ENCODE peak calls at places on chromosomes 2 and 18, in nine cellular contexts. B is breast epithelium, P is A549, V is heart left ventricle, G is ovary, A is HCT116, D is right lobe of liver, Z is H1, E is erythroblast. Y is an unnamed sample.

GRCh38 chr2:109382946-109383345 is 230.8 kb downstream of the SEPTIN10 start:
- DNase-seq in B (peak), P (no peak), V (peak), G (peak), A (no peak), D (no peak), Z (no peak), E (no peak), Y (peak)

GRCh38 chr2:163641986-163642385 is 93.8 kb downstream of the FIGN start:
- DNase-seq in B (no peak), P (no peak), V (no peak), G (no peak), A (no peak), D (no peak), Z (no peak), E (no peak), Y (no peak)

GRCh38 chr2:173588931-173589369 is 234.3 kb downstream of the CDCA7 start:
- DNase-seq in B (no peak), P (peak), V (no peak), G (no peak), A (no peak), D (no peak), Z (no peak), E (no peak), Y (no peak)

GRCh38 chr2:120246546-120247300 is 5.9 kb upstream of the RALB start:
- DNase-seq in B (no peak), P (no peak), V (no peak), G (no peak), A (no peak), D (peak), Z (no peak), E (no peak), Y (no peak)

GRCh38 chr2:172465417-172466334 is 38.3 kb downstream of the ITGA6 start:
- DNase-seq in B (peak), P (peak), V (peak), G (peak), A (no peak), D (peak), Z (no peak), E (peak), Y (peak)

GRCh38 chr2:69067866-69068265 is 54.9 kb downstream of the ANTXR1 start:
- DNase-seq in B (no peak), P (no peak), V (no peak), G (no peak), A (no peak), D (no peak), Z (no peak), E (no peak), Y (no peak)

GRCh38 chr2:191289049-191289448 is 43.8 kb downstream of the MYO1B start:
- DNase-seq in B (no peak), P (no peak), V (no peak), G (no peak), A (no peak), D (no peak), Z (no peak), E (no peak), Y (no peak)

GRCh38 chr2:197940346-197940745 is 136.0 kb downstream of the PLCL1 start:
- DNase-seq in B (no peak), P (no peak), V (no peak), G (no peak), A (no peak), D (no peak), Z (no peak), E (no peak), Y (no peak)

GRCh38 chr2:159153063-159153462 is 133.4 kb downstream of the WDSUB1 start:
- DNase-seq in B (no peak), P (no peak), V (no peak), G (no peak), A (no peak), D (no peak), Z (no peak), E (no peak), Y (no peak)

GRCh38 chr2:209314641-209315040 is 109.2 kb upstream of the MAP2 start:
- DNase-seq in B (no peak), P (no peak), V (no peak), G (no peak), A (no peak), D (no peak), Z (no peak), E (no peak), Y (no peak)

GRCh38 chr2:109335586-109336266 is 206.7 kb downstream of the SH3RF3 start:
- DNase-seq in B (no peak), P (no peak), V (no peak), G (no peak), A (no peak), D (no peak), Z (no peak), E (no peak), Y (no peak)

GRCh38 chr18:8299054-8299708 is 310.1 kb upstream of the RAB12 start:
- DNase-seq in B (no peak), P (no peak), V (no peak), G (no peak), A (no peak), D (peak), Z (no peak), E (no peak), Y (no peak)

GRCh38 chr2:236545814-236546480 is 23.7 kb upstream of the ACKR3 start:
- DNase-seq in B (no peak), P (no peak), V (no peak), G (no peak), A (no peak), D (no peak), Z (no peak), E (no peak), Y (no peak)

GRCh38 chr2:196914867-196915465 is 11.5 kb downstream of the PGAP1 start:
- DNase-seq in B (no peak), P (no peak), V (no peak), G (no peak), A (no peak), D (no peak), Z (no peak), E (no peak), Y (no peak)

GRCh38 chr18:42514522-42514921 is 559.5 kb downstream of the PIK3C3 start:
- DNase-seq in B (no peak), P (no peak), V (no peak), G (no peak), A (no peak), D (no peak), Z (no peak), E (no peak), Y (no peak)

GRCh38 chr2:207807516-207807915 is 37.8 kb upstream of the FZD5 start:
- DNase-seq in B (no peak), P (no peak), V (no peak), G (no peak), A (no peak), D (no peak), Z (no peak), E (no peak), Y (no peak)

GRCh38 chr2:181348091-181348837 is 108.9 kb upstream of the ITGA4 start:
- DNase-seq in B (no peak), P (no peak), V (no peak), G (no peak), A (no peak), D (no peak), Z (no peak), E (peak), Y (no peak)

GRCh38 chr2:125444106-125444505 is 1211.9 kb upstream of the GYPC start:
- DNase-seq in B (no peak), P (no peak), V (no peak), G (no peak), A (no peak), D (no peak), Z (no peak), E (no peak), Y (no peak)

GRCh38 chr2:164205347-164205746 is 415.9 kb downstream of the GRB14 start:
- DNase-seq in B (no peak), P (peak), V (no peak), G (no peak), A (no peak), D (no peak), Z (no peak), E (no peak), Y (no peak)

GRCh38 chr2:101294861-101295260 is 13.6 kb downstream of the RNF149 start:
- DNase-seq in B (no peak), P (no peak), V (no peak), G (no peak), A (no peak), D (no peak), Z (no peak), E (no peak), Y (no peak)

GRCh38 chr2:95043300-95043786 is 17.8 kb downstream of the MAL start:
- DNase-seq in B (peak), P (no peak), V (peak), G (no peak), A (no peak), D (peak), Z (no peak), E (no peak), Y (peak)

GRCh38 chr2:10094271-10094814 is 14.1 kb upstream of the CYS1 start:
- DNase-seq in B (no peak), P (peak), V (no peak), G (no peak), A (no peak), D (no peak), Z (no peak), E (no peak), Y (no peak)

GRCh38 chr18:50970006-50970405 is 2.2 kb downstream of the ELAC1 start:
- DNase-seq in B (no peak), P (no peak), V (peak), G (no peak), A (no peak), D (peak), Z (no peak), E (no peak), Y (no peak)

GRCh38 chr2:51018145-51018544 is 13.8 kb downstream of the NRXN1 start:
- DNase-seq in B (no peak), P (no peak), V (no peak), G (no peak), A (no peak), D (no peak), Z (no peak), E (no peak), Y (no peak)

GRCh38 chr18:79596451-79597175 is 83.0 kb upstream of the CTDP1 start:
- DNase-seq in B (no peak), P (no peak), V (peak), G (peak), A (no peak), D (peak), Z (no peak), E (no peak), Y (no peak)

GRCh38 chr2:95047629-95048510 is 22.4 kb downstream of the MAL start:
- DNase-seq in B (no peak), P (no peak), V (no peak), G (no peak), A (no peak), D (no peak), Z (no peak), E (no peak), Y (no peak)

GRCh38 chr2:189096769-189097447 is 82.7 kb downstream of the COL5A2 start:
- DNase-seq in B (no peak), P (peak), V (no peak), G (no peak), A (peak), D (no peak), Z (no peak), E (no peak), Y (no peak)

GRCh38 chr2:26295511-26295910 is 50.4 kb upstream of the SELENOI start:
- DNase-seq in B (no peak), P (no peak), V (no peak), G (no peak), A (no peak), D (no peak), Z (no peak), E (no peak), Y (no peak)

GRCh38 chr2:46873632-46874068 is 42.0 kb downstream of the MCFD2 start:
- DNase-seq in B (peak), P (peak), V (peak), G (peak), A (peak), D (peak), Z (peak), E (peak), Y (peak)

GRCh38 chr2:241224851-241225438 is 36.5 kb downstream of the ANO7 start:
- DNase-seq in B (no peak), P (no peak), V (no peak), G (no peak), A (no peak), D (no peak), Z (no peak), E (no peak), Y (no peak)

GRCh38 chr2:141692829-141693228 is 438.0 kb downstream of the LRP1B start:
- DNase-seq in B (no peak), P (no peak), V (no peak), G (no peak), A (no peak), D (no peak), Z (no peak), E (no peak), Y (no peak)

GRCh38 chr2:150480241-150480640 is 7.2 kb downstream of the RND3 start:
- DNase-seq in B (no peak), P (no peak), V (no peak), G (no peak), A (no peak), D (no peak), Z (no peak), E (no peak), Y (no peak)

GRCh38 chr18:50162486-50163304 is 32.3 kb downstream of the MYO5B start:
- DNase-seq in B (no peak), P (no peak), V (no peak), G (no peak), A (no peak), D (no peak), Z (no peak), E (no peak), Y (no peak)

GRCh38 chr2:10133007-10133647 is 10.6 kb downstream of the RRM2 start:
- DNase-seq in B (no peak), P (no peak), V (no peak), G (no peak), A (no peak), D (no peak), Z (no peak), E (peak), Y (no peak)

GRCh38 chr2:136107238-136108033 is 10.5 kb downstream of the CXCR4 start:
- DNase-seq in B (no peak), P (no peak), V (no peak), G (no peak), A (no peak), D (no peak), Z (no peak), E (no peak), Y (no peak)

GRCh38 chr2:237636578-237636977 is 9.2 kb downstream of the LRRFIP1 start:
- DNase-seq in B (no peak), P (no peak), V (peak), G (no peak), A (no peak), D (no peak), Z (no peak), E (no peak), Y (no peak)

GRCh38 chr2:1742680-1743395 is 1.5 kb downstream of the PXDN start:
- DNase-seq in B (peak), P (peak), V (peak), G (peak), A (no peak), D (peak), Z (no peak), E (no peak), Y (peak)

GRCh38 chr2:223055140-223055539 is 3.1 kb downstream of the KCNE4 start:
- DNase-seq in B (no peak), P (no peak), V (no peak), G (no peak), A (no peak), D (no peak), Z (no peak), E (no peak), Y (no peak)
- TF ChIP-seq POLR2A in B (no peak), P (no peak), V (no peak), G (no peak), A (no peak), D (no peak), Z (no peak), E (no peak), Y (no peak)

GRCh38 chr2:213016166-213016983 is 135.0 kb downstream of the IKZF2 start:
- DNase-seq in B (no peak), P (no peak), V (no peak), G (no peak), A (no peak), D (no peak), Z (no peak), E (no peak), Y (no peak)
- TF ChIP-seq POLR2A in B (no peak), P (no peak), V (no peak), G (no peak), A (no peak), D (no peak), Z (no peak), E (no peak), Y (no peak)

GRCh38 chr2:218291934-218292699 is at the start of gene TMBIM1:
- DNase-seq in B (peak), P (peak), V (peak), G (peak), A (no peak), D (peak), Z (no peak), E (peak), Y (peak)
- TF ChIP-seq POLR2A in B (peak), P (peak), V (peak), G (peak), A (peak), D (peak), Z (no peak), E (peak), Y (peak)

GRCh38 chr2:130728549-130729310 is at the start of gene GPR148:
- DNase-seq in B (no peak), P (no peak), V (no peak), G (no peak), A (no peak), D (no peak), Z (no peak), E (no peak), Y (no peak)

GRCh38 chr2:130728007-130728454 is 839 bp upstream of the GPR148 start:
- DNase-seq in B (no peak), P (peak), V (peak), G (no peak), A (no peak), D (no peak), Z (no peak), E (no peak), Y (no peak)

GRCh38 chr2:130726614-130727180 is 2.2 kb upstream of the GPR148 start:
- DNase-seq in B (no peak), P (no peak), V (no peak), G (no peak), A (no peak), D (no peak), Z (no peak), E (no peak), Y (no peak)

GRCh38 chr2:130729311-130730299 is 735 bp downstream of the GPR148 start:
- DNase-seq in B (no peak), P (no peak), V (no peak), G (no peak), A (no peak), D (no peak), Z (no peak), E (no peak), Y (no peak)

DNA sequence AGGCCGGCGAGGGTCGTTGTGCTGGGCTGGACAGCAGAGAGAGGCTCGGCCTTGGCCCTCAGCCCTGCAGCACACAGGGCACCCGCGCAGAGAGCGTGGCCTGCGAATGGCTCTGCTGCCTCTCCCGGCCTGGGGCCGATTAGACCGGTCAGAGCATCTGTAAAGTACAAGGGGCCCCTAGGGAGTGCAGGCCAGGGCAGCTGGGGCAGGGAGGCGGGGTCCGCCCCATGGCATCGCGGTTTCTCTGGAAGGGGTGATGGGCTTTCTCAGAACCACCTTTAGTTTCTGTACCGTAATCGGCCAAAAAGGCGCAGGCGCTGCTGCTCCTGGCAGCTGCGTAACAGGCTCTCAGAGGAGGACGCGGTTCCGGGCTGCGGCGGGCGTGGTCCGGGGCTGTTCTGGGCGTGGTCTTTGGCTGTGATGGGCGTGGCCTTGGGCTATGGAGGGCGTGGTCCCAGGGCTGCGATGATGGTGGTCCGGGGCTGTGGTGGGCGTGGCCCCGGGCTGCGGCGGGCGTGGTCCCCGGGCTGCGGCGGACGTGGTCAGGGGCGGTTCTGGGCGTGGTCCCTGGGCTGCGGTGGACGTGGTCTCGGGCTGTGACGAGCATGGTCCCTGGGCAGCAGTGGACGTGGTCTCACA is 1.5 kb upstream of the GPR148 start:
- DNase-seq in B (peak), P (peak), V (peak), G (peak), A (peak), D (peak), Z (peak), E (peak), Y (peak)
- TF ChIP-seq POLR2A in B (no peak), P (peak), V (peak), G (no peak), A (no peak), D (no peak), Z (no peak), E (no peak), Y (peak)

GRCh38 chr18:35711227-35711626 is 129.7 kb downstream of the GALNT1 start:
- DNase-seq in B (no peak), P (no peak), V (no peak), G (no peak), A (no peak), D (no peak), Z (no peak), E (no peak), Y (no peak)
- TF ChIP-seq POLR2A in B (no peak), P (no peak), V (no peak), G (no peak), A (no peak), D (no peak), Z (no peak), E (no peak), Y (no peak)

DNA sequence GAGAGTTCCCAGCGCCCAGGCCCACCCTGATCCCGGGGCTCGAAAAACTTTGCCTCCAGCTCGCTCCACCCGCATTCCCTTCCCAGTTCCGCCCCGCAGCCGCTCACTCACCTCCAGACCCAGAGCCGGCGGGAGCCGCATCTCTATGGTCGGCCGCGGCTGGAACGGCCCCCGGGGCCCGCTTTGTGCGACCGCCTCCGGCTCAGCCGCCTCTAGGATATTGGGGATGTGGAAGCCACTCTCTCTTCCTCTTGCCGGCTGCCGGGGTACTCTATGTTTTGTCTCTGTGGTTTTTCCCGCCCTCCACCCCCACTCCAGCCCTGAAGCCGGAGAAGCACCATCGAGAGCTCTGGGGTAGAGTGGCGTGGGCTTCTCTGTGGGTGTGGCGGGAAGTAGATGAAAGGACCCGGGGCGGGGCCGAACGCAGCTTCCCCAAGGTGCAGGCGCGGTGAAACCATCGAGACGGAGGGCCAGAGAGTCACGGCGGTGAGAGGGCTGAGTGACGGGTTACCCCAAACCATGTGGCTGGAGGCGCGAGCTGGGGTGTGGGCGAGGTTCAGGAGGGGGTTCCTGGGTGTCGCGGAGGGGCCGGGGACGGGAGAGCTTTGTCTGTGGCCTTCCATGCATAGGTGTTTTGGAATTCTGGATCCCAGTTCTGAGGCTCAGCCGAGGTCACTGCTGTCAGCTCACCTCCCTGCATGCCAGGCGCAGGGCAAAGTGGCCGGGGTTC is at the start of the genes BCS1L and ZNF142:
- DNase-seq in B (peak), P (peak), V (peak), G (peak), A (peak), D (peak), Z (peak), E (peak), Y (peak)
- TF ChIP-seq POLR2A in B (no peak), P (peak), V (peak), G (no peak), A (peak), D (peak), Z (peak), E (peak), Y (peak)

DNA sequence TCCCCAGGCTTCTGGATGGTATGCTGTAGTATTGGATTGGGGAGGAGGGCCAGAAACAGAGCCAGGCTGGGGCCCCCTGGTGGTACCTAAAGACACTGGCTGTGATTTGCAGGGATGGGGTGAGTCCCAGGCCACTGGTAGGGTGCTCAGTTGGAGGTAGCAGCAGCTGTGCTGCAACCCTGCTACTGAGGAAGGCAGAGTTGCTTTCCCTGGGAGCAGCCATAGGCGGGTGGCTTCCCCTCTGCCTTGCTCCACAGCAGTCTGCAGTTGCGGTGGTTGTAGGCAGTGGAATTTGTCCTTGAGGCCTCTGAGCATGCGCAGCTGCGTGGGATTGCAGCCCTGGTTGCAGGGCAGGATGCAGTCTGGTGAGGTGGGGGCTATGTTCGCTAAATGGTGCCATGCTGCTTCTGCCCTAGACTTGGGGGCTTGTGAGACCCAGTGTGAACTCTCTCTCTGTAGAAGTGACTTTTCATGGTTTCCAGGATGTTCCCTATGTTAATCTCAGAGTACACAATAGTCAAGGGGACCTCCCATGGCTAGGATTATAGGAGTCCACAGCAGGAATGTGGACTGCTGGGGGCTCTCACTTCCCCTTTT is 443.5 kb downstream of the XIRP2 start:
- DNase-seq in B (no peak), P (peak), V (peak), G (no peak), A (no peak), D (no peak), Z (peak), E (no peak), Y (no peak)
- TF ChIP-seq POLR2A in B (no peak), P (no peak), V (no peak), G (no peak), A (no peak), D (no peak), Z (no peak), E (no peak), Y (no peak)